ENCODE peak calls at places on chromosome 22, in seven cellular contexts. One of them, this sample, is unnamed. For H3K4me1, the result is how much of the 10 kb centered on the place peaks cover.

GRCh38 chr22:46515208-46516111 is 22.0 kb downstream of the CELSR1 start:
- DNase-seq in A549: no peak
- DNase-seq in psoas muscle: peak
- DNase-seq in GM23248: peak
- DNase-seq in CD8-positive, alpha-beta T cell: no peak
- DNase-seq in fibroblast of lung: no peak
- DNase-seq in cardiac muscle cell: no peak
- DNase-seq in this sample: no peak

GRCh38 chr22:41425704-41426365 is 20.8 kb downstream of the TOB2 start:
- DNase-seq in A549: no peak
- DNase-seq in psoas muscle: no peak
- DNase-seq in GM23248: no peak
- DNase-seq in CD8-positive, alpha-beta T cell: no peak
- DNase-seq in fibroblast of lung: no peak
- DNase-seq in cardiac muscle cell: peak
- DNase-seq in this sample: peak

GRCh38 chr22:33788927-33789326 is 131.3 kb downstream of the LARGE1 start:
- DNase-seq in A549: no peak
- DNase-seq in psoas muscle: no peak
- DNase-seq in GM23248: no peak
- DNase-seq in CD8-positive, alpha-beta T cell: no peak
- DNase-seq in fibroblast of lung: no peak
- DNase-seq in cardiac muscle cell: no peak
- DNase-seq in this sample: no peak

GRCh38 chr22:24302591-24302990 is 32.0 kb downstream of the SPECC1L start:
- DNase-seq in A549: no peak
- DNase-seq in psoas muscle: no peak
- DNase-seq in GM23248: no peak
- DNase-seq in CD8-positive, alpha-beta T cell: no peak
- DNase-seq in fibroblast of lung: no peak
- DNase-seq in cardiac muscle cell: no peak
- DNase-seq in this sample: no peak

GRCh38 chr22:19634206-19634536 is 80.1 kb upstream of the SEPTIN5 start:
- DNase-seq in A549: no peak
- DNase-seq in psoas muscle: no peak
- DNase-seq in GM23248: no peak
- DNase-seq in CD8-positive, alpha-beta T cell: no peak
- DNase-seq in fibroblast of lung: no peak
- DNase-seq in cardiac muscle cell: no peak
- DNase-seq in this sample: no peak

GRCh38 chr22:31193092-31193491 is 19.0 kb upstream of the LIMK2 start:
- DNase-seq in A549: no peak
- DNase-seq in psoas muscle: no peak
- DNase-seq in GM23248: peak
- DNase-seq in CD8-positive, alpha-beta T cell: no peak
- DNase-seq in fibroblast of lung: no peak
- DNase-seq in cardiac muscle cell: peak
- DNase-seq in this sample: no peak

GRCh38 chr22:24422078-24422665 is 5.2 kb upstream of the ADORA2A start:
- DNase-seq in A549: no peak
- DNase-seq in psoas muscle: no peak
- DNase-seq in GM23248: no peak
- DNase-seq in CD8-positive, alpha-beta T cell: no peak
- DNase-seq in fibroblast of lung: no peak
- DNase-seq in cardiac muscle cell: no peak
- DNase-seq in this sample: no peak

GRCh38 chr22:35893698-35894097 is 134.9 kb downstream of the RBFOX2 start:
- DNase-seq in A549: no peak
- DNase-seq in psoas muscle: no peak
- DNase-seq in GM23248: no peak
- DNase-seq in CD8-positive, alpha-beta T cell: no peak
- DNase-seq in fibroblast of lung: peak
- DNase-seq in cardiac muscle cell: no peak
- DNase-seq in this sample: no peak

GRCh38 chr22:31569126-31569525 is 72.8 kb downstream of the SFI1 start:
- DNase-seq in A549: no peak
- DNase-seq in psoas muscle: no peak
- DNase-seq in GM23248: no peak
- DNase-seq in CD8-positive, alpha-beta T cell: no peak
- DNase-seq in fibroblast of lung: no peak
- DNase-seq in cardiac muscle cell: no peak
- DNase-seq in this sample: no peak

GRCh38 chr22:36009085-36009484 is 19.5 kb downstream of the RBFOX2 start:
- DNase-seq in A549: no peak
- DNase-seq in psoas muscle: no peak
- DNase-seq in GM23248: peak
- DNase-seq in CD8-positive, alpha-beta T cell: no peak
- DNase-seq in fibroblast of lung: peak
- DNase-seq in cardiac muscle cell: no peak
- DNase-seq in this sample: no peak

GRCh38 chr22:35212020-35212419 is 45.3 kb upstream of the HMGXB4 start:
- DNase-seq in A549: no peak
- DNase-seq in psoas muscle: no peak
- DNase-seq in GM23248: peak
- DNase-seq in CD8-positive, alpha-beta T cell: no peak
- DNase-seq in fibroblast of lung: no peak
- DNase-seq in cardiac muscle cell: no peak
- DNase-seq in this sample: no peak

GRCh38 chr22:30362632-30363281 is 6.0 kb downstream of the CCDC157 start:
- DNase-seq in A549: no peak
- DNase-seq in psoas muscle: no peak
- DNase-seq in GM23248: no peak
- DNase-seq in CD8-positive, alpha-beta T cell: no peak
- DNase-seq in fibroblast of lung: no peak
- DNase-seq in cardiac muscle cell: no peak
- DNase-seq in this sample: no peak

GRCh38 chr22:49505337-49506009 is 322.2 kb downstream of the BRD1 start:
- DNase-seq in A549: no peak
- DNase-seq in psoas muscle: no peak
- DNase-seq in GM23248: no peak
- DNase-seq in CD8-positive, alpha-beta T cell: no peak
- DNase-seq in fibroblast of lung: no peak
- DNase-seq in cardiac muscle cell: no peak
- DNase-seq in this sample: no peak
- H3K4me1 ChIP-seq in A549: under half
- H3K4me1 ChIP-seq in psoas muscle: under half
- H3K4me1 ChIP-seq in GM23248: under half
- H3K4me1 ChIP-seq in CD8-positive, alpha-beta T cell: under half
- H3K4me1 ChIP-seq in fibroblast of lung: under half
- H3K4me1 ChIP-seq in cardiac muscle cell: under half
- H3K4me1 ChIP-seq in this sample: under half

DNA sequence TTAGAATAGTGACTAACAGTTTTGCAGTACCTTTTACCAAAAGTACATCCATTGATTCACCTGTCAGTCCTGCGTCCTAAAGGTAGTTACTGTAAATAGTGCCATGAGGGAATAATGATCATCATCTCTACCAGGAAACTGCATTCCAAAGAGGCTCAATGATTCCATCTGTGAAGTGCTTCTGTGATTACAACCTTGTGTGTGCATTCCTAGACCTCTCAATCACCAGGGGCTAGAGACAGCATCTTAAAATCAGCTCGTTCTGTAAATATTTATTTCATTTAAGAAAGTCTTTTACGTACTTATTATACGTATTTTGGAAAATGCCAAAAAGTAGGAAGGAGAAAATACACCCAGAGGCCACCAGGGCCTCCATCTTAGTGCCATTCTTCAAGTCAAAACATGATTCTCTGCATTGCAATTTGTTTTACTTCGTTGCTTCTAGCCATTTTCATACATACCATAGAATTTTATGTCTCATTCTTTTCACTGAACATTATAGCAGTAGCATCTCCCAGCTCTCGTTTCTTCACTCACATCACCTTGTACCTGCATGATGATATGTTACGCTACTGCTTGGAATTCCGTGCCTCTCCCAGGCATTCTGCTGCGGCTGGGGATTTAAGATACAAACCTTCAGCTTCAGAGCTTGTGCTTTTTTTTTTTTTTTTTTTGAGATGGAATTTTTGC is 117.0 kb downstream of the SEZ6L start:
- DNase-seq in A549: no peak
- DNase-seq in psoas muscle: no peak
- DNase-seq in GM23248: peak
- DNase-seq in CD8-positive, alpha-beta T cell: no peak
- DNase-seq in fibroblast of lung: no peak
- DNase-seq in cardiac muscle cell: no peak
- DNase-seq in this sample: no peak
- H3K4me1 ChIP-seq in A549: under half
- H3K4me1 ChIP-seq in psoas muscle: under half
- H3K4me1 ChIP-seq in GM23248: under half
- H3K4me1 ChIP-seq in CD8-positive, alpha-beta T cell: under half
- H3K4me1 ChIP-seq in fibroblast of lung: under half
- H3K4me1 ChIP-seq in cardiac muscle cell: under half
- H3K4me1 ChIP-seq in this sample: under half

GRCh38 chr22:22879675-22880029 is 8.0 kb upstream of the IGLL5 start:
- DNase-seq in A549: no peak
- DNase-seq in psoas muscle: no peak
- DNase-seq in GM23248: no peak
- DNase-seq in CD8-positive, alpha-beta T cell: no peak
- DNase-seq in fibroblast of lung: no peak
- DNase-seq in cardiac muscle cell: no peak
- DNase-seq in this sample: no peak

GRCh38 chr22:22878801-22879674 is 8.6 kb upstream of the IGLL5 start:
- DNase-seq in A549: no peak
- DNase-seq in psoas muscle: no peak
- DNase-seq in GM23248: no peak
- DNase-seq in CD8-positive, alpha-beta T cell: no peak
- DNase-seq in fibroblast of lung: no peak
- DNase-seq in cardiac muscle cell: no peak
- DNase-seq in this sample: no peak

GRCh38 chr22:22878211-22878570 is 9.4 kb upstream of the IGLL5 start:
- DNase-seq in A549: no peak
- DNase-seq in psoas muscle: no peak
- DNase-seq in GM23248: no peak
- DNase-seq in CD8-positive, alpha-beta T cell: no peak
- DNase-seq in fibroblast of lung: no peak
- DNase-seq in cardiac muscle cell: no peak
- DNase-seq in this sample: no peak

GRCh38 chr22:22880645-22881044 is 7.0 kb upstream of the IGLL5 start:
- DNase-seq in A549: no peak
- DNase-seq in psoas muscle: no peak
- DNase-seq in GM23248: no peak
- DNase-seq in CD8-positive, alpha-beta T cell: no peak
- DNase-seq in fibroblast of lung: no peak
- DNase-seq in cardiac muscle cell: no peak
- DNase-seq in this sample: no peak

DNA sequence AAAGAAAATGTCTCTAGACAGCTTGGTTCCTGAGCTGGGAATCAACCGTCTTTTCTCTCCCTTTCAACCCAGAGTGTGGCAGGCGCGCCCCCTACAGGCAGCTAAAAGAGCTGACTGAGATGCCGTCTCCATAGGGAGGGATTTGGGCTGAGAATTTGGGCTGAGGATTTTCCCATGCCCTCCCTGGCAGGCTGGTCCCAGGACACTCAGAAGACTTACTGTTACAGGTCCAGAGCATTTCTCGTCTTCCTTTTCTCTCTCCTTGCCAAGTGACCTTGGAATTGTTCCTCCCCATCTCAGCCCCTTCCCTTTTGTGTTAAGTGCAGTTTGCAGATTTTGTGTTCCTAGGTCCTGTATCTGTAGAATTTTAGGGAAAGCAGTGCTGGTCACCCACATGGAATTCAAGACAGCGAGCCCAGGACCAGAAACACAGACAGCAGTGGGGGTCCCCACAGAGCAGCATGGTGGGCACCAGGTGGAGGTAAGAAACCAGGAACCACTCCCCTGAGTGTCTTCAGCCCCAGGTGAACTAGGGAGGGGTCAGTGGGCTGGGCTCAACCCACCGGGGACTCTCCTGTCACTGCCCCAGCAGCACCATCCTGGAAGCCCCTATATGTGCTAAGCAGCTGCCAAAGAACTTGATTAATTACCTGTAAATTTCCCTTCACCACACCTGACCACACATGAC is 9.9 kb upstream of the IGLL5 start:
- DNase-seq in A549: peak
- DNase-seq in psoas muscle: no peak
- DNase-seq in GM23248: peak
- DNase-seq in CD8-positive, alpha-beta T cell: peak
- DNase-seq in fibroblast of lung: peak
- DNase-seq in cardiac muscle cell: no peak
- DNase-seq in this sample: no peak
- H3K4me1 ChIP-seq in A549: under half
- H3K4me1 ChIP-seq in psoas muscle: under half
- H3K4me1 ChIP-seq in GM23248: under half
- H3K4me1 ChIP-seq in CD8-positive, alpha-beta T cell: under half
- H3K4me1 ChIP-seq in fibroblast of lung: under half
- H3K4me1 ChIP-seq in cardiac muscle cell: under half
- H3K4me1 ChIP-seq in this sample: under half

GRCh38 chr22:17924735-17925727 is 99.3 kb downstream of the MICAL3 start:
- DNase-seq in A549: no peak
- DNase-seq in psoas muscle: no peak
- DNase-seq in GM23248: no peak
- DNase-seq in CD8-positive, alpha-beta T cell: no peak
- DNase-seq in fibroblast of lung: no peak
- DNase-seq in cardiac muscle cell: no peak
- DNase-seq in this sample: no peak
- H3K4me1 ChIP-seq in A549: under half
- H3K4me1 ChIP-seq in psoas muscle: half or more
- H3K4me1 ChIP-seq in GM23248: under half
- H3K4me1 ChIP-seq in CD8-positive, alpha-beta T cell: under half
- H3K4me1 ChIP-seq in fibroblast of lung: under half
- H3K4me1 ChIP-seq in cardiac muscle cell: under half
- H3K4me1 ChIP-seq in this sample: under half